ENCODE peak calls at places on chromosome 7, in four cellular contexts. V is K562; N is effector memory CD4-positive, alpha-beta T cell; K is PC-9. P is an unnamed sample.
A peak's percentile ranks its signal among the peaks of the same experiment; 100 is the strongest.

GRCh38 chr7:37709631-37710509 is 26.3 kb downstream of the GPR141 start:
- DNase-seq in V (no peak), N (no peak), K (no peak), P (no peak)

GRCh38 chr7:150954986-150955518 is 23.1 kb downstream of the KCNH2 start:
- DNase-seq in V (no peak), N (no peak), K (no peak), P (no peak)

GRCh38 chr7:35781200-35781701 is 19.6 kb upstream of the SEPTIN7 start:
- DNase-seq in V (no peak), N (no peak), K (no peak), P (no peak)

GRCh38 chr7:70091362-70091761 is 493.1 kb downstream of the AUTS2 start:
- DNase-seq in V (no peak), N (no peak), K (no peak), P (no peak)

GRCh38 chr7:45028138-45028919 is 28.3 kb downstream of the CCM2 start:
- DNase-seq in V (no peak), N (no peak), K (no peak), P (no peak)

GRCh38 chr7:1646957-1647891 is 22.9 kb upstream of the ELFN1 start:
- DNase-seq in V (no peak), N (no peak), K (no peak), P (no peak)

GRCh38 chr7:14590206-14590605 is 312.3 kb downstream of the DGKB start:
- DNase-seq in V (no peak), N (no peak), K (no peak), P (no peak)

GRCh38 chr7:140677496-140677895 is 4.8 kb downstream of the ADCK2 start:
- DNase-seq in V (no peak), N (no peak), K (no peak), P (peak; percentile 3)

GRCh38 chr7:1227071-1227804 is 5.4 kb upstream of the UNCX start:
- DNase-seq in V (no peak), N (no peak), K (no peak), P (no peak)

GRCh38 chr7:12768948-12769347 is 81.5 kb downstream of the ARL4A start:
- DNase-seq in V (no peak), N (no peak), K (no peak), P (no peak)

GRCh38 chr7:20998309-20998708 is 211.6 kb upstream of the SP8 start:
- DNase-seq in V (no peak), N (no peak), K (no peak), P (no peak)

GRCh38 chr7:28572321-28573058 is 160.2 kb downstream of the CREB5 start:
- DNase-seq in V (no peak), N (no peak), K (no peak), P (no peak)

GRCh38 chr7:100444311-100445278 is 8.3 kb upstream of the PPP1R35 start:
- DNase-seq in V (peak; percentile 84), N (no peak), K (no peak), P (peak; percentile 52)

GRCh38 chr7:23893942-23894890 is 184.2 kb downstream of the STK31 start:
- DNase-seq in V (no peak), N (no peak), K (no peak), P (no peak)

GRCh38 chr7:158802535-158803199 is 26.6 kb downstream of the ESYT2 start:
- DNase-seq in V (no peak), N (no peak), K (peak; percentile 78), P (no peak)

GRCh38 chr7:116169060-116169459 is 41.3 kb upstream of the TES start:
- DNase-seq in V (no peak), N (no peak), K (no peak), P (no peak)

GRCh38 chr7:104137971-104138370 is 69.8 kb downstream of the ORC5 start:
- DNase-seq in V (no peak), N (no peak), K (no peak), P (no peak)

GRCh38 chr7:33062023-33062781 is at the start of gene NT5C3A:
- DNase-seq in V (peak; percentile 53), N (no peak), K (peak; percentile 41), P (no peak)

GRCh38 chr7:18803880-18804279 is 308.3 kb downstream of the HDAC9 start:
- DNase-seq in V (no peak), N (no peak), K (no peak), P (no peak)

GRCh38 chr7:36670585-36671431 is 53.5 kb downstream of the AOAH start:
- DNase-seq in V (peak; percentile 80), N (peak; percentile 22), K (peak; percentile 55), P (no peak)

GRCh38 chr7:147245274-147245673 is 1128.7 kb downstream of the CNTNAP2 start:
- DNase-seq in V (peak; percentile 56), N (no peak), K (peak; percentile 20), P (no peak)

GRCh38 chr7:50792342-50793114 is 9.8 kb upstream of the GRB10 start:
- DNase-seq in V (peak; percentile 77), N (no peak), K (peak; percentile 40), P (peak; percentile 68)

GRCh38 chr7:143259765-143260164 is 3.5 kb upstream of the GSTK1 start:
- DNase-seq in V (no peak), N (no peak), K (peak; percentile 36), P (no peak)

GRCh38 chr7:41964849-41965745 is 262.2 kb upstream of the INHBA start:
- DNase-seq in V (no peak), N (no peak), K (no peak), P (no peak)

GRCh38 chr7:77413128-77413527 is 3.0 kb downstream of the GSAP start:
- DNase-seq in V (no peak), N (no peak), K (no peak), P (no peak)
- H3K27ac ChIP-seq in V (no peak overlapping the region), N (no peak overlapping the region), K (peak overlapping the region; percentile 100), P (peak overlapping the region; percentile 95)

GRCh38 chr7:112575864-112576263 is 95.1 kb downstream of the LSMEM1 start:
- DNase-seq in V (no peak), N (no peak), K (no peak), P (no peak)
- H3K27ac ChIP-seq in V (no peak overlapping the region), N (no peak overlapping the region), K (no peak overlapping the region), P (no peak overlapping the region)

DNA sequence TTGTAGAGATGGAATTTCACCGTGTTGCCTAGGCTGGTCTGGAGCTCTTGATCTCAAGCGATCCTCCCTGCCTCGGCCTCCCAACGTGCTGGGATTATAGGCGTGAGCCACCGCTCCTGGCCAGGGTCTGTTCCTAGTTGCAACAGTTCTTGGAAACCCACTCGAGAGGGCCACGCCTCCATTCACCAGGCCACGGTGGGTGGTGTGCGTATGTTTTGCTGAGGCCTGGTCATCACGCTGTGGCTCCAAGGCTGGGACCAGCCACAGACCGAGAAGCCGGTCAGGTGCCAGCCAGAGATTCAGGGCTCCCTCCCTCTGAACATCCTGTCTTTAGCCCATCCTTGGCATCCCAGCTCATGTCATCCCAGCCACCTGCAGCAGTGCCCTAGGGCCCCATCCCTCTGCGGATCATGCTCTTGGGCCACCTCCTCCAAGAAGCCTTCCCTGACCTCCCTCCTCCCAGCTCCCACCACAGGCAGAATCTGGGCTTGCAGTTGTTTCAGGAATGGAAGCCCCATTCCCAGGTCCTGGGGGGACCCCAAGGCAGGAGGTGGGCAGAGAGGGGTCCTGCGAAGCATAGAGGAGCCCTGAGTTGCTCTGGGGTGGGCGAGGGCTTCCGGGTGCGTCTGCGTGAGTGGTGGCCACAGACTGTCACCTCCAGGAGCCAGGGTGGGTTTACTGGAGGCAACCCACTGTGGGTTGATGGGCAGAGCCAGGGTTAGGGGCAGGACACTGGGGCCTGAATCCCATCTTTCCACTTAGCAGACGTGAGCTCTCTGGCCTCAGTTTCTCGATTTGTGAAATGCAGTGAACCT is 5.2 kb downstream of the LAT2 start:
- DNase-seq in V (no peak), N (no peak), K (no peak), P (no peak)
- H3K27ac ChIP-seq in V (no peak overlapping the region), N (no peak overlapping the region), K (no peak overlapping the region), P (no peak overlapping the region)

DNA sequence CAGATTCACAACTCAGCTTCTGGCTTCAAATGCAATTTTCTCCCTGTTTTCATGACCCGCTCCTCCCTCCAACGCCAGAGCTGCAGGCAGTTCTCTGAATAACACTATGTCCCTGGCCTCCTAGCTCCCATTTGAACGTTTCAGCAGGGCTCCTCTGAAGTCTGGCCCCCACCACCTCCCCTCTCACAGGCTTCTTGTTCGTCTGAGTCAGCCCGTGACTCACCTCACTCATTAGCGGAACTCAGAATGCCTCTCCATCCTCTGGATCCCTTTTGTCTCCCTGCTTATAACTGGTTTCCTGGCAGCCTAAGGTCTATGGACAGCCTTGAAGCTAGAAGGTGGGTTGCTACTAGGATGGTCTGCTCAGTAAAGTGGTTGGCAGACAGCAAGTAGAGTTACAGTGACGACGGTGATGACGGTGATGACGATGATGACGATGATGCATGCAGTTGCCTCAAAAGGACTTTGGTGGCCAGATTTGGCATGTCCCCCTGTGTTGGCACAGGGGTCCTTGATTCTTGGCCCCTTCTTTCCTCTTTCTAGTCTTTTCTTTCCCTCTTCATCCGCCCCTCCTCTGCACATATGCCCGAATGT is 83.3 kb upstream of the MKLN1 start:
- DNase-seq in V (no peak), N (no peak), K (peak; percentile 66), P (no peak)
- H3K27ac ChIP-seq in V (no peak overlapping the region), N (no peak overlapping the region), K (no peak overlapping the region), P (no peak overlapping the region)

DNA sequence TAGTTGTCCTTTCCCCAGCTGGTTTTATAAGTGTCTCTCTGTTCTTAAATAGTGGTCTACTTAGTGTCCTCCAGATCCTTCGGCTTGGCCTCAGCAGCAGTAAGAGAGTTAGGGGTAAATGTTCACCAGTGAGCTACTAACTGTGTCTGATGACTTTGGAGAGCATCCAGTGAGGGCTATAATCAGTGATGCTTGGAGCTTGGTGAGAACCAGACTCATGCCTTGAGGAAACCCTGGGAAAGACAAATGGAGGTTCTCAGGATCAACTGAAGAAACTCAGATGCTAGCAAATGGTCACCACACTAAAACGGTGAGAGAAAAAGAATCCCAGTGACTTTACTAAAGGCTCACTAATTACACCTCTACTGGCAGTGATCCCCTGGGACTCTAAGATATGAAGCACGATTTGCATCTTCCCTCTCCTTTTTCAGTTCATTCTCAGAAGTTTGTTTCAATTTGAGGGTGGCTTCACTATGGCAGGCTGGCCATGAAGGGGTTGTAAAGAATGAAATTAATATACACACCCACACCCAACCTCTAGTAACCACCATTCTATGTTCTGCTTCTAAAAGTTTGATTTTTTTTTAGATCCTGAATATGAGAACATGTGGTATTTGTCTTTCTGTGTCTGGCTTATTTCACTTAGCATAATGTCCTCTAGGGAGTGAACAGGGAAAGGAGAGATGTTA is 178.0 kb downstream of the PDE1C start:
- DNase-seq in V (no peak), N (no peak), K (no peak), P (no peak)
- H3K27ac ChIP-seq in V (no peak overlapping the region), N (no peak overlapping the region), K (no peak overlapping the region), P (no peak overlapping the region)

GRCh38 chr7:66554326-66554725 is 74.4 kb upstream of the KCTD7 start:
- DNase-seq in V (no peak), N (no peak), K (no peak), P (peak; percentile 8)
- H3K27ac ChIP-seq in V (no peak overlapping the region), N (no peak overlapping the region), K (no peak overlapping the region), P (no peak overlapping the region)

P was measured in upper lobe of right lung.